ENCODE peak calls at places on chromosome 5, in six cellular contexts. I is psoas muscle; N is esophagus squamous epithelium; C is naive thymus-derived CD4-positive, alpha-beta T cell; S is PC-9; L is HCT116. H is an unnamed sample. For H3K4me1 and H3K36me3, the result is how much of the 10 kb centered on the place peaks cover.

GRCh38 chr5:6435356-6435755 is 13.3 kb upstream of the UBE2QL1 start:
- DNase-seq in N (no peak), I (peak), C (no peak), L (peak), S (no peak), H (no peak)

GRCh38 chr5:154868702-154869101 is 10.3 kb downstream of the CNOT8 start:
- DNase-seq in S (no peak), C (no peak), N (no peak), L (no peak), I (peak), H (no peak)

GRCh38 chr5:148844433-148845279 is 18.2 kb downstream of the ADRB2 start:
- DNase-seq in C (no peak), S (no peak), I (no peak), L (no peak), N (no peak), H (no peak)

GRCh38 chr5:178350361-178351220 is 118.0 kb upstream of the PHYKPL start:
- DNase-seq in N (no peak), I (peak), L (no peak), S (no peak), C (no peak), H (no peak)

GRCh38 chr5:1415626-1416360 is 29.4 kb downstream of the SLC6A3 start:
- DNase-seq in S (no peak), N (no peak), L (no peak), C (no peak), I (peak), H (no peak)

GRCh38 chr5:337565-338130 is 16.1 kb downstream of the AHRR start:
- DNase-seq in N (no peak), C (no peak), S (no peak), L (peak), I (no peak), H (no peak)

GRCh38 chr5:159902444-159903121 is 13.7 kb upstream of the ADRA1B start:
- DNase-seq in N (no peak), C (no peak), L (peak), S (peak), I (no peak), H (no peak)

GRCh38 chr5:16693879-16694278 is 77.1 kb upstream of the RETREG1 start:
- DNase-seq in I (no peak), S (no peak), L (no peak), N (no peak), C (no peak), H (no peak)

GRCh38 chr5:146645382-146645781 is 129.4 kb upstream of the GPR151 start:
- DNase-seq in N (no peak), I (no peak), C (no peak), S (no peak), L (no peak), H (no peak)

GRCh38 chr5:135576075-135576599 is 2.7 kb downstream of the CXCL14 start:
- DNase-seq in N (no peak), S (no peak), C (no peak), L (no peak), I (no peak), H (no peak)

GRCh38 chr5:43680286-43680685 is 77.3 kb downstream of the NNT start:
- DNase-seq in L (no peak), C (no peak), N (no peak), I (no peak), S (peak), H (no peak)

GRCh38 chr5:61884242-61884855 is 421.7 kb upstream of the KIF2A start:
- DNase-seq in I (no peak), S (no peak), L (no peak), C (no peak), N (no peak), H (no peak)

GRCh38 chr5:77367733-77368132 is 124.4 kb downstream of the WDR41 start:
- DNase-seq in L (peak), S (no peak), I (no peak), N (no peak), C (no peak), H (no peak)

GRCh38 chr5:157328277-157328912 is 62.5 kb downstream of the CYFIP2 start:
- DNase-seq in L (peak), N (peak), C (peak), S (peak), I (peak), H (peak)

GRCh38 chr5:171913987-171914273 is 92.5 kb downstream of the FBXW11 start:
- DNase-seq in N (no peak), S (no peak), C (no peak), L (no peak), I (no peak), H (no peak)

GRCh38 chr5:131974956-131975726 is 29.7 kb upstream of the MEIKIN start:
- DNase-seq in I (no peak), N (no peak), L (no peak), C (no peak), S (no peak), H (no peak)

GRCh38 chr5:463952-464351 is 21.0 kb downstream of the EXOC3 start:
- DNase-seq in L (no peak), N (no peak), C (peak), S (no peak), I (peak), H (no peak)

GRCh38 chr5:108315829-108316228 is 66.1 kb downstream of the FBXL17 start:
- DNase-seq in I (no peak), L (no peak), N (no peak), S (no peak), C (no peak), H (no peak)

GRCh38 chr5:33891731-33892418 is at the start of gene ADAMTS12:
- DNase-seq in L (no peak), S (peak), C (no peak), N (no peak), I (peak), H (no peak)

GRCh38 chr5:130975847-130976246 is 189.2 kb downstream of the HINT1 start:
- DNase-seq in C (no peak), S (no peak), N (no peak), I (no peak), L (no peak), H (no peak)

GRCh38 chr5:72268753-72269410 is 51.2 kb downstream of the MRPS27 start:
- DNase-seq in L (peak), N (no peak), C (no peak), S (peak), I (no peak), H (peak)

GRCh38 chr5:140780512-140780911 is 5.4 kb upstream of the PCDHA1 start:
- DNase-seq in N (no peak), S (no peak), L (no peak), C (no peak), I (no peak), H (no peak)

GRCh38 chr5:14728109-14728938 is 63.8 kb downstream of the OTULIN start:
- DNase-seq in L (no peak), C (no peak), S (peak), N (no peak), I (no peak), H (no peak)

GRCh38 chr5:23507278-23507685 is at the start of gene PRDM9:
- DNase-seq in N (no peak), S (no peak), C (no peak), L (no peak), I (peak), H (peak)

GRCh38 chr5:40385544-40385943 is 294.2 kb upstream of the PTGER4 start:
- DNase-seq in S (peak), C (no peak), I (no peak), L (peak), N (no peak), H (peak)

GRCh38 chr5:93191426-93191825 is 389.6 kb downstream of the NR2F1-AS1 start:
- DNase-seq in C (no peak), N (no peak), S (no peak), L (no peak), I (no peak), H (no peak)

GRCh38 chr5:60842859-60843692 is 993 bp downstream of the ELOVL7 start:
- DNase-seq in N (no peak), I (no peak), C (no peak), S (peak), L (no peak), H (no peak)

GRCh38 chr5:180142008-180142803 is 66.8 kb downstream of the RASGEF1C start:
- DNase-seq in S (no peak), L (no peak), C (no peak), I (no peak), N (no peak), H (no peak)

GRCh38 chr5:142323480-142324376 is 1.1 kb downstream of the SPRY4 start:
- DNase-seq in C (no peak), L (no peak), I (no peak), S (peak), N (no peak), H (peak)

GRCh38 chr5:142324377-142324870 is 397 bp downstream of the SPRY4 start:
- DNase-seq in L (no peak), N (no peak), I (no peak), C (no peak), S (no peak), H (no peak)

GRCh38 chr5:142326480-142326938 is 1.7 kb upstream of the SPRY4 start:
- DNase-seq in L (no peak), N (no peak), I (no peak), S (no peak), C (no peak), H (no peak)

GRCh38 chr5:142325677-142326479 is 1.1 kb upstream of the SPRY4 start:
- DNase-seq in L (peak), S (peak), N (no peak), C (no peak), I (no peak), H (peak)

DNA sequence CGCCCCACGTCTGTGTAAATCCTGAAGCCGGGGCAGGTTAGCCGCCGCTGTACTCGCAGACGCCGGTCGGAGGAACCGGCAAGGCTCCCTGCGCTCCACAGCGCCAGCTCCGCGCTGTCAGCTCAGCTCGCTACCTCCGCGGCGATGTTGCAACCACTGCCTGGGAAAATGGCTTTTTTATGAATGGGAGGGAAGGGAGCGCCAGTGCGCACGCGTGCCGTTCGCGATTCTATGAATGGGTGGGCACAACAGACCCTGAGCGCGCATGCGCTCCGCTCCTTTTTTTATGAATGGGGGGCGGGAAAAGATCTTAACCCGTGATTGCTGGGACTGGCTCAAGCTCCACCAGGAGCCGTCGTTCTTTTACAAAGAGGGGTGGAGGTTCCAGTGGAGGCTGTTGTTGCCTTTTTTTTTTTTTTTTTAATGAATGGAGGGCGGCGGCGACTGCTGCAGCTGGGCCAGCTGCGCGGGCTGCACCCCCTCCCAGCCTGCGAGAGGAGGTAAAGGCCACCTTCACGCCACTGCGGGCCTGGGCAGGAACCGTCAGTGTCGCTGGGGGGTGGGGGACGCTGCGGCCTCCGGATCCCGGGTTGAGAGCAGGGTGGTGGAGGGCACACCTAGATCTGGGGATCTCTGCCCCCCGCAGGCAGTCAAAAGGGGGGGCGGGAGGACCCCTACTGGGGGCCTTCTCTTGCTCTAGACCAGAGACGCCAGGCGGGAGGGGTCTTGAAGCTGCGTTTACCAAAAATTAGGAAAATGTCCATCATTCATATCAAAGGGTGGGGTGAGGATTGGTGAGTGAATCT is at the start of gene SPRY4:
- DNase-seq in I (peak), L (peak), S (peak), N (peak), C (peak), H (peak)
- H3K4me1 ChIP-seq in I (under half), L (half or more), S (under half), N (under half), C (under half), H (under half)

GRCh38 chr5:125775896-125776295 is 647.3 kb upstream of the GRAMD2B start:
- DNase-seq in L (no peak), C (no peak), I (no peak), S (no peak), N (no peak), H (no peak)

DNA sequence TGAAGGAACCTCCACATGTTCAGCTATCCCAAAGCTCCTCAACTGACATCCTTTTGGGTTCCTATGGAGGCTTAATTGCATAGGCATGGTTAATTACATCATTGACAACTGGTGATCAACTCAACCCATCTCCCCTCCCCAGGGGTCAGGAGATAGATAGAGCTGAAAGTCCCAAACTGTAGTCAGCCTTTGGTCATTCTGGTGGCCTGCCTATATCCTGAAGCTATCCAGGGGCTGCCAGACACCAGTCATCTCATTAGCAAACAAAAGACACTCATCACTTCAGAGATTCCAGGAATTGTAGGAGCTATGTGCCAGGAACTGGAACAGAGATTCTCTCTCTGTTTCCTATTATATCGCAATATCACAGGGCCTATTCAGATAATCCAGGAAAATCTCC is 646.6 kb upstream of the GRAMD2B start:
- DNase-seq in I (no peak), L (no peak), N (no peak), C (no peak), S (no peak), H (no peak)
- H3K36me3 ChIP-seq in I (under half), L (under half), N (under half), C (under half), S (under half), H (under half)

GRCh38 chr5:78638423-78638822 is 10.1 kb downstream of the LHFPL2 start:
- DNase-seq in S (peak), C (no peak), L (no peak), N (peak), I (peak), H (peak)

GRCh38 chr5:78640622-78641021 is 8.0 kb downstream of the LHFPL2 start:
- DNase-seq in N (no peak), C (no peak), S (no peak), I (no peak), L (no peak), H (no peak)

GRCh38 chr5:78639811-78640210 is 8.8 kb downstream of the LHFPL2 start:
- DNase-seq in L (no peak), S (no peak), N (no peak), C (no peak), I (no peak), H (no peak)

GRCh38 chr5:78637468-78637867 is 11.1 kb downstream of the LHFPL2 start:
- DNase-seq in L (no peak), S (no peak), I (no peak), C (no peak), N (no peak), H (no peak)

GRCh38 chr5:78638973-78639669 is 9.5 kb downstream of the LHFPL2 start:
- DNase-seq in L (no peak), C (no peak), S (no peak), N (no peak), I (no peak), H (no peak)
- H3K27ac ChIP-seq in L (no peak), C (no peak), S (peak), N (peak), I (no peak), H (peak)

DNA sequence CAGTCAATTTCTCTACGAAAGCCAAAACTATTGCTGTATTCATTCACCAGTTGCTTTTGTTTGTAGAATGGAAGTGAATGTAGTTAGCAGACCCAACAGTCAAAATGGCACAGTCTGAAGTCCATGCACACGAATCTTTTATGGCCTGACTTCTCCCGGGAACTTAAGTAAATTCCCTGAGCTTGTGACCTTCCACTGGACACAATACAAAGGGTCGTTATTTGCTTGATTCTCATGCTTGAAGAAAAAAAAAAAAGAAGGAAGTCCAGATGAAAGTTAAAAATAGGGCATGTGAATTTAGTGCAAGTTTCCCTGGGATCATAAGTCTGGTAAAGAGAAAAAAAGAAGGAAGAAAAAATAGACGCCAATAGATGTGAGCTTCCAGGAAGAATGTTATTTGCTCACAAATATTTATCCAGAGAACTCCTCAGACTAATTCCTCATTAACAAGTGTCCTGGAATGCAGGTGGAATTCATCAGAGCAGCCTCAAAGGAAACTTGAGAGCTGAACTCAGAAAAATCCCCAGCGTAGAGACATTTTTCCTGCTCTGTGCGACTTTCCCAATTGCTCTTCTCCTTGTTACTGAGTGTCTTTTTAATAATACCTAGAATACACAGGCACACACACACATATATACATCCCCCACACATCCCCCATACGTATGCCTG is 616.4 kb downstream of the EBF1 start:
- DNase-seq in C (no peak), I (no peak), N (no peak), L (no peak), S (no peak), H (no peak)
- H3K4me1 ChIP-seq in C (under half), I (under half), N (under half), L (under half), S (under half), H (under half)

GRCh38 chr5:95958308-95959014 is 3.2 kb downstream of the ELL2 start:
- DNase-seq in I (no peak), N (no peak), S (no peak), C (no peak), L (no peak), H (no peak)

GRCh38 chr5:95955996-95956899 is 5.4 kb downstream of the ELL2 start:
- DNase-seq in C (no peak), S (no peak), N (no peak), L (no peak), I (no peak), H (no peak)

GRCh38 chr5:95957804-95958203 is 3.8 kb downstream of the ELL2 start:
- DNase-seq in C (no peak), S (no peak), I (no peak), L (no peak), N (no peak), H (no peak)

GRCh38 chr5:95954716-95955115 is 6.9 kb downstream of the ELL2 start:
- DNase-seq in C (no peak), N (no peak), L (no peak), I (no peak), S (no peak), H (no peak)

GRCh38 chr5:95956900-95957293 is 4.8 kb downstream of the ELL2 start:
- DNase-seq in I (no peak), L (no peak), C (no peak), S (no peak), N (no peak), H (no peak)
- H3K36me3 ChIP-seq in I (under half), L (under half), C (under half), S (under half), N (under half), H (under half)

DNA sequence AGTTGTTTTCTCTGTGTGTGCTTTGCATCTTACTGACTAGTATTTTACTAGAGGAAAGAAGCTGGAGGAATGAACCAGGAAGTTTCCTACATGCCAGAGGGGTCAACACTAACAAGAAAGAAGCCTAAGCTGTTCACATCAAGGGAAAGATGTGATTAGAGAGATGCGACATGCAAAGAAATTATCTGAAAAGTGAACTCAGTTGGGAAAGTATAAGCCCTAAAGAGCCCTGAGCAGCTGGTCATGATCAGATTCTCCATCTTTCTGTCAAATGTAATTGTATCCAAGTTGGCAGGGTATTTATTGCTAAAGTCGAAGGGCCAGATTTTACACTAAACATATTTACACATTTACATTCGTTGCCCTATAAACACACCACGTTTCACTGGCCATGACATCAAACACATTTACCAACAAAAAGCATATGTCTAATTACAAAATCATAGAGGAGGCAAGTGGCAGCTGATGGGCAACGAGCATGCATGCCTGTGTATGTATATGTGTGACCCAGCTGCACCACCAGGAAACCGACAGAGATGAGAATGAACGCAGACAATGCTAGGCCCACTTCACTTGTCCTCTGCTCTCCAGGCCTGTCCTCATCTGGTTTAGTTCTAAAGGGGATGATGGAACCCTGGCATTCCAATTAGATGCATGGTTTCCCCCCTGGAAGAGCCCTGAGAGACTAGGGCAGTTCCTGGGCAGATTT is 6.3 kb downstream of the FOXD1 start:
- DNase-seq in L (no peak), N (no peak), S (no peak), C (no peak), I (no peak), H (no peak)
- H3K27ac ChIP-seq in L (no peak), N (no peak), S (no peak), C (no peak), I (no peak), H (no peak)

GRCh38 chr5:164578911-164579310 is 1073.5 kb downstream of the MAT2B start:
- DNase-seq in I (no peak), N (no peak), L (no peak), S (no peak), C (no peak), H (no peak)

GRCh38 chr5:164578401-164578800 is 1073.0 kb downstream of the MAT2B start:
- DNase-seq in I (no peak), N (no peak), L (no peak), S (no peak), C (no peak), H (no peak)

GRCh38 chr5:164573397-164573796 is 1068.0 kb downstream of the MAT2B start:
- DNase-seq in L (no peak), C (no peak), S (no peak), N (no peak), I (no peak), H (no peak)
- H3K4me1 ChIP-seq in L (under half), C (under half), S (under half), N (under half), I (under half), H (under half)

GRCh38 chr5:138169124-138169523 is 9.3 kb downstream of the BRD8 start:
- DNase-seq in C (no peak), N (no peak), I (no peak), L (no peak), S (no peak), H (no peak)
- H3K36me3 ChIP-seq in C (half or more), N (half or more), I (half or more), L (half or more), S (half or more), H (under half)